ENCODE peak calls at places on chromosomes 1 and 21, in ten cellular contexts. O is ovary; D is HFFc6; B is caudate nucleus; C is M059J; F is T-helper 9 cell; R is K562; V is COR-L47; I is stimulated activated CD8-positive, alpha-beta memory T cell treated with anti-CD3 and anti-CD28 coated beads, Interleukin-7, amount 100 ng/mL, for 1 hour; G is HCEC 1CT. L is an unnamed sample.

GRCh38 chr1:39663559-39663958 is 8.3 kb downstream of the NT5C1A start:
- DNase-seq in I (no peak), F (no peak), D (no peak), B (no peak), C (no peak), V (no peak), G (no peak), O (no peak), R (peak), L (no peak)

GRCh38 chr1:39895731-39896480 is 5.8 kb downstream of the MYCL start:
- DNase-seq in D (no peak), I (no peak), F (no peak), O (no peak), V (no peak), G (no peak), B (no peak), C (no peak), R (no peak), L (no peak)

GRCh38 chr1:78490861-78491310 is at the start of gene PTGFR:
- DNase-seq in B (no peak), C (peak), I (no peak), V (peak), R (no peak), F (no peak), G (peak), D (peak), O (peak), L (no peak)

GRCh38 chr1:242524571-242525359 is at the start of gene PLD5:
- DNase-seq in D (no peak), G (no peak), I (no peak), O (no peak), V (peak), F (no peak), B (no peak), R (no peak), C (no peak), L (no peak)

GRCh38 chr1:201614262-201615015 is 75.5 kb downstream of the NAV1 start:
- DNase-seq in R (peak), C (no peak), G (no peak), D (no peak), O (peak), B (no peak), I (no peak), F (no peak), V (no peak), L (peak)

GRCh38 chr1:212482352-212483153 is 49.8 kb downstream of the NENF start:
- DNase-seq in F (no peak), B (no peak), D (peak), V (no peak), R (no peak), O (no peak), G (no peak), I (no peak), C (peak), L (no peak)

GRCh38 chr1:95407864-95408291 is 173.9 kb downstream of the RWDD3 start:
- DNase-seq in I (no peak), R (no peak), B (no peak), G (no peak), D (no peak), V (no peak), F (no peak), O (no peak), C (no peak), L (no peak)

GRCh38 chr21:35738342-35738961 is 321.9 kb downstream of the SETD4 start:
- DNase-seq in I (no peak), D (peak), R (no peak), O (peak), B (no peak), V (no peak), G (peak), F (no peak), C (peak), L (no peak)

GRCh38 chr1:217493290-217493689 is 137.6 kb downstream of the GPATCH2 start:
- DNase-seq in I (no peak), B (no peak), F (no peak), O (no peak), C (no peak), G (peak), R (no peak), V (no peak), D (peak), L (no peak)

GRCh38 chr1:118145736-118146135 is 39.3 kb downstream of the SPAG17 start:
- DNase-seq in G (no peak), O (no peak), F (no peak), V (no peak), I (no peak), B (no peak), D (no peak), C (peak), R (no peak), L (no peak)

GRCh38 chr1:20383631-20384030 is 93.0 kb downstream of the VWA5B1 start:
- DNase-seq in F (no peak), G (no peak), B (no peak), R (no peak), V (no peak), D (no peak), C (no peak), O (no peak), I (no peak), L (no peak)

GRCh38 chr1:192629602-192630001 is 6.3 kb upstream of the RGS13 start:
- DNase-seq in B (no peak), O (no peak), G (no peak), V (no peak), R (no peak), I (no peak), F (no peak), C (no peak), D (no peak), L (no peak)

GRCh38 chr1:39250460-39251240 is 46.2 kb downstream of the MACF1 start:
- DNase-seq in R (no peak), B (no peak), C (peak), I (no peak), F (no peak), O (no peak), G (peak), D (no peak), V (no peak), L (no peak)

GRCh38 chr1:119947468-119947867 is 51.2 kb upstream of the ADAM30 start:
- DNase-seq in R (no peak), F (no peak), B (no peak), I (no peak), O (no peak), D (peak), C (peak), V (no peak), G (peak), L (no peak)

GRCh38 chr1:89613928-89614327 is 19.0 kb upstream of the LRRC8C start:
- DNase-seq in O (no peak), F (no peak), C (no peak), D (no peak), B (no peak), V (no peak), I (no peak), G (no peak), R (no peak), L (no peak)

GRCh38 chr1:153443486-153443885 is 17.0 kb downstream of the S100A7 start:
- DNase-seq in G (no peak), B (no peak), V (no peak), F (no peak), I (no peak), C (no peak), D (no peak), R (no peak), O (no peak), L (no peak)

GRCh38 chr1:156295391-156295947 is at the start of gene GLMP:
- DNase-seq in D (peak), F (peak), C (peak), O (peak), G (peak), R (peak), V (no peak), B (peak), I (peak), L (peak)

GRCh38 chr1:78540056-78540455 is 49.3 kb downstream of the PTGFR start:
- DNase-seq in V (no peak), B (no peak), C (peak), I (no peak), D (no peak), R (no peak), G (peak), O (no peak), F (no peak), L (no peak)

GRCh38 chr21:44065428-44065827 is 41.8 kb upstream of the PWP2 start:
- DNase-seq in O (no peak), B (no peak), C (no peak), G (peak), I (peak), V (no peak), R (no peak), D (no peak), F (peak), L (peak)

GRCh38 chr1:1597275-1597930 is 2.5 kb downstream of the FNDC10 start:
- DNase-seq in D (no peak), F (no peak), G (no peak), R (peak), O (no peak), C (peak), B (no peak), V (no peak), I (no peak), L (no peak)

GRCh38 chr1:172670316-172670715 is 11.4 kb downstream of the FASLG start:
- DNase-seq in I (no peak), V (no peak), R (no peak), D (no peak), G (no peak), F (no peak), B (no peak), O (no peak), C (no peak), L (no peak)

GRCh38 chr1:48697066-48697707 is 79.5 kb downstream of the BEND5 start:
- DNase-seq in R (peak), G (no peak), F (peak), C (peak), O (peak), B (peak), D (no peak), I (peak), V (peak), L (peak)

GRCh38 chr1:117412472-117412871 is 45.2 kb downstream of the MAN1A2 start:
- DNase-seq in O (no peak), G (no peak), R (no peak), C (no peak), F (no peak), D (no peak), B (no peak), I (no peak), V (no peak), L (no peak)

GRCh38 chr21:42973309-42973990 is 912 bp upstream of the PKNOX1 start:
- DNase-seq in D (no peak), V (peak), F (peak), C (no peak), B (no peak), I (no peak), R (peak), O (peak), G (no peak), L (no peak)

GRCh38 chr1:237868814-237869600 is 21.7 kb downstream of the ZP4 start:
- DNase-seq in B (no peak), C (no peak), I (no peak), F (no peak), O (no peak), D (no peak), G (no peak), V (no peak), R (no peak), L (no peak)

GRCh38 chr1:157482174-157482573 is 70.1 kb downstream of the FCRL5 start:
- DNase-seq in B (no peak), D (no peak), R (no peak), O (no peak), F (no peak), C (no peak), V (no peak), G (peak), I (no peak), L (no peak)